ENCODE peak calls at places on chromosomes 2 and 18, in four cellular contexts. L is epithelial cell of esophagus, G is foreskin fibroblast, M is WERI-Rb-1. P is an unnamed sample.

GRCh38 chr2:26669099-26669498 is 23.4 kb upstream of the KCNK3 start:
- DNase-seq in L (no peak), G (no peak), M (no peak), P (peak; percentile 25)

GRCh38 chr18:33316146-33316587 is 124.4 kb downstream of the CCDC178 start:
- DNase-seq in G (no peak), L (no peak), M (peak; percentile 12), P (no peak)

GRCh38 chr2:55899881-55900280 is 23.7 kb downstream of the EFEMP1 start:
- DNase-seq in G (no peak), L (no peak), M (no peak), P (no peak)

GRCh38 chr18:34929336-34929780 is 111.9 kb upstream of the MAPRE2 start:
- DNase-seq in G (peak; percentile 76), L (peak; percentile 58), M (no peak), P (no peak)

GRCh38 chr18:11154369-11154982 is 5.1 kb upstream of the PIEZO2 start:
- DNase-seq in L (peak; percentile 24), M (no peak), G (no peak), P (no peak)

GRCh38 chr2:230974096-230974913 is 21.6 kb upstream of the SPATA3 start:
- DNase-seq in L (peak; percentile 43), M (no peak), G (peak; percentile 14), P (no peak)

GRCh38 chr2:95349568-95350319 is 52.6 kb downstream of the KCNIP3 start:
- DNase-seq in M (no peak), G (no peak), L (no peak), P (no peak)

GRCh38 chr2:189129971-189130370 is 49.6 kb downstream of the COL5A2 start:
- DNase-seq in M (no peak), G (peak; percentile 64), L (peak; percentile 4), P (no peak)

GRCh38 chr2:40457846-40458245 is 6.0 kb upstream of the SLC8A1 start:
- DNase-seq in L (no peak), G (no peak), M (no peak), P (no peak)

GRCh38 chr2:150125708-150126107 is 361.8 kb downstream of the RND3 start:
- DNase-seq in M (no peak), G (peak; percentile 87), L (peak; percentile 55), P (no peak)

GRCh38 chr2:124804014-124804940 is 779.2 kb downstream of the CNTNAP5 start:
- DNase-seq in M (peak; percentile 55), G (no peak), L (peak; percentile 24), P (no peak)

GRCh38 chr2:191968151-191968550 is 121.3 kb upstream of the CAVIN2 start:
- DNase-seq in L (no peak), M (no peak), G (no peak), P (no peak)

GRCh38 chr2:65045651-65046050 is 10.6 kb upstream of the CEP68 start:
- DNase-seq in M (no peak), L (no peak), G (no peak), P (no peak)

GRCh38 chr2:212157011-212157410 is 381.6 kb downstream of the ERBB4 start:
- DNase-seq in L (peak; percentile 22), G (peak; percentile 18), M (no peak), P (no peak)

GRCh38 chr2:17873021-17873420 is 5.4 kb upstream of the KCNS3 start:
- DNase-seq in G (no peak), L (no peak), M (no peak), P (no peak)

GRCh38 chr18:44651453-44651852 is 29.2 kb upstream of the SETBP1 start:
- DNase-seq in M (no peak), L (peak; percentile 66), G (peak; percentile 66), P (no peak)

GRCh38 chr2:239644016-239644415 is 243.2 kb upstream of the HDAC4 start:
- DNase-seq in G (peak; percentile 3), L (no peak), M (no peak), P (no peak)

GRCh38 chr2:232117413-232117812 is 155.9 kb downstream of the DIS3L2 start:
- DNase-seq in L (no peak), M (peak; percentile 12), G (no peak), P (no peak)

GRCh38 chr2:215136669-215137328 is 1.6 kb downstream of the ABCA12 start:
- DNase-seq in L (peak; percentile 94), M (peak; percentile 58), G (no peak), P (no peak)

GRCh38 chr2:10079931-10080535 is at the start of gene CYS1:
- DNase-seq in G (no peak), M (peak; percentile 69), L (no peak), P (no peak)

GRCh38 chr2:85913854-85914524 is 25.2 kb upstream of the ST3GAL5 start:
- DNase-seq in L (peak; percentile 90), M (no peak), G (peak; percentile 59), P (peak; percentile 3)

GRCh38 chr2:109439897-109440506 is 173.8 kb downstream of the SEPTIN10 start:
- DNase-seq in M (no peak), G (no peak), L (no peak), P (peak; percentile 18)

GRCh38 chr2:70132244-70133126 is 45.2 kb downstream of the PCBP1 start:
- DNase-seq in M (no peak), G (peak; percentile 51), L (peak; percentile 44), P (no peak)

GRCh38 chr2:172404824-172405223 is 22.6 kb upstream of the ITGA6 start:
- DNase-seq in L (peak; percentile 83), G (peak; percentile 73), M (no peak), P (no peak)

GRCh38 chr2:152376968-152377367 is 42.0 kb downstream of the FMNL2 start:
- DNase-seq in M (no peak), L (no peak), G (no peak), P (no peak)

GRCh38 chr2:125330133-125330532 is 1305.0 kb downstream of the CNTNAP5 start:
- DNase-seq in M (no peak), G (no peak), L (no peak), P (no peak)

GRCh38 chr2:224561234-224562005 is 23.7 kb downstream of the CUL3 start:
- DNase-seq in M (no peak), G (no peak), L (no peak), P (no peak)

GRCh38 chr2:105697781-105698449 is 46.8 kb upstream of the NCK2 start:
- DNase-seq in G (no peak), L (no peak), M (no peak), P (no peak)

GRCh38 chr18:54981076-54981475 is 21.8 kb upstream of the CCDC68 start:
- DNase-seq in L (no peak), G (no peak), M (no peak), P (no peak)

P was measured in sciatic nerve.